ENCODE peak calls at places on chromosomes 13 and 19, in six cellular contexts. F, U, W, J, K and T are unnamed samples.

GRCh38 chr13:95005300-95005699 is 293.0 kb upstream of the SOX21 start:
- DNase-seq in F (no peak), J (no peak), W (no peak), U (no peak), K (no peak), T (no peak)

GRCh38 chr19:16386619-16387240 is 62.1 kb downstream of the KLF2 start:
- DNase-seq in W (peak), K (no peak), U (peak), F (peak), J (no peak), T (peak)

GRCh38 chr13:109159650-109160309 is 530.4 kb downstream of the MYO16 start:
- DNase-seq in U (no peak), J (no peak), K (no peak), F (no peak), W (no peak), T (no peak)

GRCh38 chr13:21075303-21076264 is 14.2 kb upstream of the LATS2 start:
- DNase-seq in J (no peak), W (no peak), K (no peak), F (peak), U (no peak), T (no peak)

GRCh38 chr19:4232614-4233281 is 3.4 kb downstream of the EBI3 start:
- DNase-seq in U (no peak), F (no peak), K (no peak), J (no peak), W (no peak), T (no peak)

GRCh38 chr13:39406688-39407087 is 196.3 kb downstream of the LHFPL6 start:
- DNase-seq in W (no peak), K (no peak), J (no peak), U (no peak), F (no peak), T (peak)

GRCh38 chr19:14072535-14073231 is at the start of gene MISP3:
- DNase-seq in K (peak), U (peak), W (no peak), F (no peak), J (no peak), T (no peak)

GRCh38 chr19:46579286-46579944 is 21.7 kb upstream of the CALM3 start:
- DNase-seq in K (no peak), F (no peak), J (no peak), U (peak), W (no peak), T (no peak)

GRCh38 chr13:69935043-69935442 is 172.6 kb upstream of the ATXN8OS start:
- DNase-seq in F (no peak), U (peak), W (no peak), J (no peak), K (no peak), T (no peak)

GRCh38 chr13:71030789-71031188 is 836.2 kb downstream of the DACH1 start:
- DNase-seq in W (no peak), J (no peak), K (no peak), F (no peak), U (no peak), T (no peak)

GRCh38 chr19:29714371-29714952 is 599 bp downstream of the C19orf12 start:
- DNase-seq in J (no peak), K (no peak), U (no peak), W (no peak), F (no peak), T (peak)

GRCh38 chr19:30927705-30928104 is 421.5 kb downstream of the TSHZ3 start:
- DNase-seq in J (no peak), F (no peak), U (no peak), W (no peak), K (no peak), T (no peak)

GRCh38 chr13:66528903-66529576 is 701.1 kb downstream of the PCDH9 start:
- DNase-seq in J (no peak), K (no peak), F (no peak), U (no peak), W (no peak), T (no peak)

GRCh38 chr19:5975388-5975728 is 2.6 kb downstream of the RANBP3 start:
- DNase-seq in K (no peak), J (no peak), U (no peak), F (no peak), W (no peak), T (no peak)

GRCh38 chr13:28611654-28612131 is 47.2 kb upstream of the POMP start:
- DNase-seq in F (no peak), U (no peak), K (no peak), J (no peak), W (no peak), T (no peak)

GRCh38 chr19:49895566-49896297 is 955 bp downstream of the IL4I1 start:
- DNase-seq in K (no peak), F (no peak), W (no peak), U (no peak), J (no peak), T (no peak)
- TF ChIP-seq POLR2A in K (no peak), F (no peak), W (no peak), U (no peak), J (no peak), T (peak)

GRCh38 chr19:10712754-10713153 is 5.1 kb upstream of the DNM2 start:
- DNase-seq in J (no peak), U (no peak), F (no peak), W (no peak), K (peak), T (no peak)
- TF ChIP-seq POLR2A in J (no peak), U (no peak), F (no peak), W (no peak), K (peak), T (no peak)

GRCh38 chr13:29654384-29654783 is 58.9 kb upstream of the SLC7A1 start:
- DNase-seq in J (no peak), K (no peak), F (no peak), U (no peak), W (no peak), T (no peak)
- TF ChIP-seq POLR2A in J (no peak), K (no peak), F (no peak), U (no peak), W (no peak), T (no peak)

GRCh38 chr19:1863638-1864479 is 480 bp upstream of the KLF16 start:
- DNase-seq in J (no peak), W (no peak), U (peak), F (peak), K (peak), T (peak)

GRCh38 chr19:1862424-1863307 is 713 bp downstream of the KLF16 start:
- DNase-seq in W (no peak), U (peak), J (no peak), F (peak), K (peak), T (peak)

GRCh38 chr19:1863308-1863637 is at the start of gene KLF16:
- DNase-seq in W (no peak), J (no peak), U (no peak), F (no peak), K (no peak), T (peak)

GRCh38 chr19:1865172-1866010 is 2.0 kb upstream of the KLF16 start:
- DNase-seq in F (peak), J (no peak), K (no peak), W (no peak), U (no peak), T (no peak)

DNA sequence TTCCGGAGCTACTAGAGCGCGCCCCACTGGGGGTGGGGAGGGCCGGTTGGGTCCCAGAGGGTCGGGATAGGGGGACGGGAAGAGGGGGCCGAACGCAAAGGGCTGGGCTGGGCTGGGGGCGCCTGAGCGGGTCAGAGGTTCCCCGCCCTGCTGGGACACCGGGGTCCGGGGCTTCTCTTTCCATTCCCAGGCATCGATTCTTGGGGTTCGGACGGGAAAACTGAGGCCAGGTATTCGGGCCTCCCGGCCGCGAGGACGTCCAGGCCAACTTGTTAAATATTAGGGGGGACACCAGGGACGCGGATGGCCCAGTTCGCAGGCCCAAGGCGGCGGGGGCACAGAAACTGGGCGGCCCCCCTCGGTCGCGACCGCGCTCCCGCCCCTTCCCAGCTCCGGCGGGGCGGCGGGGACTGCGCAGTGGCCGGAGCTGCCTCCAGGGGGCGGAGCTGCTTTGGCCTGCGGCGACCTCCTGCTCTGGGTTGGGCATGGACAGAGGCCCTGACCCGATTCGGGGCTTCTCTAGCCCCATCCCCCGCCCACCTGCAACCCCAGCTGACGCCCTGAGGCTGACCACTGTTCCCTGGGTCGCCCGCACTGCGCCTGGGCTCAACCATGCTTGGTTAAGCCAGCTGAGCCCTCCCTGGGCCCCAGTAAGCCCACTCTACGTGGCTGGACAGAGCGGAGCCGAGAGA is 1.2 kb upstream of the KLF16 start:
- DNase-seq in F (peak), K (peak), J (no peak), W (no peak), U (peak), T (peak)
- TF ChIP-seq POLR2A in F (peak), K (no peak), J (no peak), W (no peak), U (peak), T (peak)

GRCh38 chr19:7349231-7349591 is 474 bp downstream of the ARHGEF18 start:
- DNase-seq in W (no peak), F (peak), K (no peak), U (no peak), J (no peak), T (no peak)

GRCh38 chr19:7348587-7349230 is at the start of gene ARHGEF18:
- DNase-seq in K (peak), F (peak), J (no peak), W (no peak), U (no peak), T (no peak)

GRCh38 chr19:7351861-7352260 is 3.1 kb downstream of the ARHGEF18 start:
- DNase-seq in K (no peak), J (no peak), F (no peak), U (no peak), W (no peak), T (no peak)

GRCh38 chr19:7346488-7346971 is 2.2 kb upstream of the ARHGEF18 start:
- DNase-seq in F (no peak), W (no peak), U (no peak), J (no peak), K (no peak), T (no peak)

DNA sequence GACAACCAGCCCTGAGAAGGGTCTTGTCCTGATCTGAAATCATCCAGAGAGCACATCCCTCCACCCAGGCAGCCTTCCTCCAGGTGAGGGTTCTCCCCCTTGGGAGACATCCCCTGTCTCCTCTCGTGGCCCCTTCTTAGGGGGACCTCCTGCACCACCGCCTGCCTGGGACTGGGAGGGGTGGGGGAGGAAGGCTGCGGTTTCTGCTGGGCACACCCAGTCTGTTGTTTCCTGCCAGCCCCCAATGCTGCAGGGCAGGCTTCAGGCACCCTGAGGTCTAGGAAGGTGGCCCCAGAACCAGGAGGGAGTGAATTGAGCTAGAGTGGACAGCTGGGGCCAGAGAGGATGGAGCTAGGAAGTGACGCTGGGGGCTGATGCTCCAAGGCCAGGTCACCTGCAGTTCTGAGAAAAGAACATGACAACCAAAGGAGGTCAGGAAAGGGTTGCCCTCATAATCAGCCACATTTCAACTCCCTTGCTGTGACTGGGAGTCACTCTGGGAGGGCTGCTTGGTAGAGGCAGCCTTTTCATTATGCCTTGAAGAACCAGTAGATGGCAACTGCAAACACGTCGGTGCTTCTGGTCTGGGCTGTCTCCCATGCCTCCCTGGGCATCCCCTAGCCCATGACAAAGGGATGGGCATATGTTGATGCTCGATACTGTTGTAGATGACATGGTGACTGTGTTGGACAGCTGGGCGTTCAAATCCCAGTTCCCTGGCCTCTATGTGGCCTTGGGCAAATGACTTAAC is 1.4 kb downstream of the ARHGEF18 start:
- DNase-seq in W (no peak), J (no peak), K (peak), F (peak), U (no peak), T (no peak)
- TF ChIP-seq POLR2A in W (no peak), J (no peak), K (peak), F (no peak), U (no peak), T (no peak)

GRCh38 chr19:925912-926594 is at the start of gene ARID3A:
- DNase-seq in K (peak), U (no peak), W (no peak), J (no peak), F (no peak), T (peak)
- TF ChIP-seq POLR2A in K (no peak), U (no peak), W (no peak), J (no peak), F (no peak), T (peak)